ENCODE peak calls at places on chromosomes 1 and 21, in ten cellular contexts. One of them, this sample, is unnamed.

GRCh38 chr1:23664837-23665795 is 26.5 kb upstream of the RPL11 start:
- DNase-seq in neural crest cell: no peak
- DNase-seq in endothelial cell: peak
- DNase-seq in GM23338: peak
- DNase-seq in GM13977: peak
- DNase-seq in fibroblast of pulmonary artery: peak
- DNase-seq in activated B cell treated with CpG ODN at 0.5 μM for 24 hours: no peak
- DNase-seq in AG04450: no peak
- DNase-seq in progenitor cell of endocrine pancreas: no peak
- DNase-seq in HepG2: peak
- DNase-seq in this sample: peak

GRCh38 chr1:67635055-67635809 is 49.8 kb upstream of the GADD45A start:
- DNase-seq in neural crest cell: no peak
- DNase-seq in endothelial cell: no peak
- DNase-seq in GM23338: no peak
- DNase-seq in GM13977: no peak
- DNase-seq in fibroblast of pulmonary artery: no peak
- DNase-seq in activated B cell treated with CpG ODN at 0.5 μM for 24 hours: no peak
- DNase-seq in AG04450: no peak
- DNase-seq in progenitor cell of endocrine pancreas: no peak
- DNase-seq in HepG2: no peak
- DNase-seq in this sample: no peak

GRCh38 chr1:3469849-3470649 is 15.6 kb downstream of the ARHGEF16 start:
- DNase-seq in neural crest cell: no peak
- DNase-seq in endothelial cell: no peak
- DNase-seq in GM23338: no peak
- DNase-seq in GM13977: no peak
- DNase-seq in fibroblast of pulmonary artery: no peak
- DNase-seq in activated B cell treated with CpG ODN at 0.5 μM for 24 hours: no peak
- DNase-seq in AG04450: no peak
- DNase-seq in progenitor cell of endocrine pancreas: no peak
- DNase-seq in HepG2: no peak
- DNase-seq in this sample: no peak

GRCh38 chr1:33986389-33987095 is 122.7 kb downstream of the HMGB4 start:
- DNase-seq in neural crest cell: no peak
- DNase-seq in endothelial cell: no peak
- DNase-seq in GM23338: no peak
- DNase-seq in GM13977: no peak
- DNase-seq in fibroblast of pulmonary artery: peak
- DNase-seq in activated B cell treated with CpG ODN at 0.5 μM for 24 hours: no peak
- DNase-seq in AG04450: no peak
- DNase-seq in progenitor cell of endocrine pancreas: no peak
- DNase-seq in HepG2: no peak
- DNase-seq in this sample: no peak

GRCh38 chr1:67618285-67619018 is 66.5 kb upstream of the GADD45A start:
- DNase-seq in neural crest cell: no peak
- DNase-seq in endothelial cell: no peak
- DNase-seq in GM23338: no peak
- DNase-seq in GM13977: no peak
- DNase-seq in fibroblast of pulmonary artery: peak
- DNase-seq in activated B cell treated with CpG ODN at 0.5 μM for 24 hours: no peak
- DNase-seq in AG04450: peak
- DNase-seq in progenitor cell of endocrine pancreas: no peak
- DNase-seq in HepG2: no peak
- DNase-seq in this sample: no peak

GRCh38 chr1:108199231-108199657 is 899 bp downstream of the SLC25A24 start:
- DNase-seq in neural crest cell: no peak
- DNase-seq in endothelial cell: peak
- DNase-seq in GM23338: peak
- DNase-seq in GM13977: no peak
- DNase-seq in fibroblast of pulmonary artery: peak
- DNase-seq in activated B cell treated with CpG ODN at 0.5 μM for 24 hours: no peak
- DNase-seq in AG04450: no peak
- DNase-seq in progenitor cell of endocrine pancreas: no peak
- DNase-seq in HepG2: peak
- DNase-seq in this sample: no peak

GRCh38 chr1:101128211-101128727 is 102.7 kb upstream of the DPH5 start:
- DNase-seq in neural crest cell: no peak
- DNase-seq in endothelial cell: no peak
- DNase-seq in GM23338: peak
- DNase-seq in GM13977: peak
- DNase-seq in fibroblast of pulmonary artery: no peak
- DNase-seq in activated B cell treated with CpG ODN at 0.5 μM for 24 hours: no peak
- DNase-seq in AG04450: no peak
- DNase-seq in progenitor cell of endocrine pancreas: no peak
- DNase-seq in HepG2: peak
- DNase-seq in this sample: peak

GRCh38 chr1:174217787-174218574 is 58.7 kb downstream of the RABGAP1L start:
- DNase-seq in neural crest cell: no peak
- DNase-seq in endothelial cell: no peak
- DNase-seq in GM23338: peak
- DNase-seq in GM13977: no peak
- DNase-seq in fibroblast of pulmonary artery: peak
- DNase-seq in activated B cell treated with CpG ODN at 0.5 μM for 24 hours: no peak
- DNase-seq in AG04450: no peak
- DNase-seq in progenitor cell of endocrine pancreas: no peak
- DNase-seq in HepG2: peak
- DNase-seq in this sample: no peak

GRCh38 chr21:42384184-42384583 is 11.7 kb downstream of the TMPRSS3 start:
- DNase-seq in neural crest cell: no peak
- DNase-seq in endothelial cell: no peak
- DNase-seq in GM23338: no peak
- DNase-seq in GM13977: no peak
- DNase-seq in fibroblast of pulmonary artery: no peak
- DNase-seq in activated B cell treated with CpG ODN at 0.5 μM for 24 hours: no peak
- DNase-seq in AG04450: no peak
- DNase-seq in progenitor cell of endocrine pancreas: no peak
- DNase-seq in HepG2: no peak
- DNase-seq in this sample: no peak

GRCh38 chr1:83929184-83929583 is 69.7 kb downstream of the TTLL7 start:
- DNase-seq in neural crest cell: no peak
- DNase-seq in endothelial cell: no peak
- DNase-seq in GM23338: no peak
- DNase-seq in GM13977: no peak
- DNase-seq in fibroblast of pulmonary artery: peak
- DNase-seq in activated B cell treated with CpG ODN at 0.5 μM for 24 hours: no peak
- DNase-seq in AG04450: peak
- DNase-seq in progenitor cell of endocrine pancreas: no peak
- DNase-seq in HepG2: no peak
- DNase-seq in this sample: no peak

GRCh38 chr1:94532077-94532476 is 9.5 kb downstream of the F3 start:
- DNase-seq in neural crest cell: no peak
- DNase-seq in endothelial cell: no peak
- DNase-seq in GM23338: no peak
- DNase-seq in GM13977: no peak
- DNase-seq in fibroblast of pulmonary artery: no peak
- DNase-seq in activated B cell treated with CpG ODN at 0.5 μM for 24 hours: no peak
- DNase-seq in AG04450: no peak
- DNase-seq in progenitor cell of endocrine pancreas: no peak
- DNase-seq in HepG2: no peak
- DNase-seq in this sample: no peak
- TF ChIP-seq CTCF in neural crest cell: no peak
- TF ChIP-seq CTCF in endothelial cell: no peak
- TF ChIP-seq CTCF in GM23338: peak
- TF ChIP-seq CTCF in GM13977: no peak
- TF ChIP-seq CTCF in fibroblast of pulmonary artery: peak
- TF ChIP-seq CTCF in activated B cell treated with CpG ODN at 0.5 μM for 24 hours: no peak
- TF ChIP-seq CTCF in AG04450: no peak
- TF ChIP-seq CTCF in progenitor cell of endocrine pancreas: no peak
- TF ChIP-seq CTCF in HepG2: peak
- TF ChIP-seq CTCF in this sample: no peak

GRCh38 chr21:36727886-36728285 is 29.0 kb downstream of the SIM2 start:
- DNase-seq in neural crest cell: no peak
- DNase-seq in endothelial cell: no peak
- DNase-seq in GM23338: peak
- DNase-seq in GM13977: no peak
- DNase-seq in fibroblast of pulmonary artery: no peak
- DNase-seq in activated B cell treated with CpG ODN at 0.5 μM for 24 hours: no peak
- DNase-seq in AG04450: no peak
- DNase-seq in progenitor cell of endocrine pancreas: no peak
- DNase-seq in HepG2: no peak
- DNase-seq in this sample: no peak
- TF ChIP-seq CTCF in neural crest cell: no peak
- TF ChIP-seq CTCF in endothelial cell: no peak
- TF ChIP-seq CTCF in GM23338: peak
- TF ChIP-seq CTCF in GM13977: no peak
- TF ChIP-seq CTCF in fibroblast of pulmonary artery: no peak
- TF ChIP-seq CTCF in activated B cell treated with CpG ODN at 0.5 μM for 24 hours: no peak
- TF ChIP-seq CTCF in AG04450: no peak
- TF ChIP-seq CTCF in progenitor cell of endocrine pancreas: no peak
- TF ChIP-seq CTCF in HepG2: no peak
- TF ChIP-seq CTCF in this sample: no peak

DNA sequence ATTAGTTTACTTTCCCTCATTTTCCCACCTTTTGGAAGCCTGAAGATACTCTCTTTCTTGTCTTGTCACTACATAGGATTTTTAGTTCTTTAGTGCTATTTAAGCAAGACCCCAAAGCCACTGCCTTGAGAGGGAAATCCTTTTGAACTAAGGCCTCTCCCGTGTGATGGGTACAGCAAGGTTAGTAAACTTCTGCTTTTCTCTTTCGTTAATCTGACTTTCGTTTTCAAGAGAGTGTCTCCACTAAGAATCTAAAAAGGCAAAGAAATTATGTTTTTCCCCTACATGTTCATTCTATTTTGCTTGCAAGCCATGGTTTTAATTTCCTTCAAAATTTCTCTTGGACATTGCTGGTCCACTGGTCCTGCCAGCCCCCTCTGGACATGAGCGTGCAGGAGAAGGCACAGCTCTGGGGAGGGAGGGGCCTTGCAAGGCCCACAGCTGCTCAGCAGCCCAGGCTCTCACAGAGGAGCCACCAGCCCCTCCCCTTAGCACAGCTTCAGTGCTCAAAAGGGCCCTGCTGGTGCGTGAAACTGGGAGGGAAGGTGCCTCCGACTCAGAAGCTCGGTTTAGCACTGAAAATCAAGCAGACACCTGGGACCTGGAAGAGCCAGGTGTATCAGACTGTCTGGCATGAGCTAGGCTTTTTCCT is 210.9 kb upstream of the GALNT2 start:
- DNase-seq in neural crest cell: no peak
- DNase-seq in endothelial cell: no peak
- DNase-seq in GM23338: peak
- DNase-seq in GM13977: peak
- DNase-seq in fibroblast of pulmonary artery: no peak
- DNase-seq in activated B cell treated with CpG ODN at 0.5 μM for 24 hours: peak
- DNase-seq in AG04450: no peak
- DNase-seq in progenitor cell of endocrine pancreas: no peak
- DNase-seq in HepG2: no peak
- DNase-seq in this sample: peak
- TF ChIP-seq CTCF in neural crest cell: no peak
- TF ChIP-seq CTCF in endothelial cell: no peak
- TF ChIP-seq CTCF in GM23338: no peak
- TF ChIP-seq CTCF in GM13977: no peak
- TF ChIP-seq CTCF in fibroblast of pulmonary artery: no peak
- TF ChIP-seq CTCF in activated B cell treated with CpG ODN at 0.5 μM for 24 hours: no peak
- TF ChIP-seq CTCF in AG04450: no peak
- TF ChIP-seq CTCF in progenitor cell of endocrine pancreas: no peak
- TF ChIP-seq CTCF in HepG2: no peak
- TF ChIP-seq CTCF in this sample: no peak

GRCh38 chr1:235866913-235867850 is 476 bp upstream of the LYST start:
- DNase-seq in neural crest cell: peak
- DNase-seq in endothelial cell: peak
- DNase-seq in GM23338: peak
- DNase-seq in GM13977: peak
- DNase-seq in fibroblast of pulmonary artery: peak
- DNase-seq in activated B cell treated with CpG ODN at 0.5 μM for 24 hours: peak
- DNase-seq in AG04450: peak
- DNase-seq in progenitor cell of endocrine pancreas: peak
- DNase-seq in HepG2: peak
- DNase-seq in this sample: peak
- TF ChIP-seq CTCF in neural crest cell: no peak
- TF ChIP-seq CTCF in endothelial cell: no peak
- TF ChIP-seq CTCF in GM23338: no peak
- TF ChIP-seq CTCF in GM13977: no peak
- TF ChIP-seq CTCF in fibroblast of pulmonary artery: no peak
- TF ChIP-seq CTCF in activated B cell treated with CpG ODN at 0.5 μM for 24 hours: no peak
- TF ChIP-seq CTCF in AG04450: no peak
- TF ChIP-seq CTCF in progenitor cell of endocrine pancreas: no peak
- TF ChIP-seq CTCF in HepG2: no peak
- TF ChIP-seq CTCF in this sample: no peak

DNA sequence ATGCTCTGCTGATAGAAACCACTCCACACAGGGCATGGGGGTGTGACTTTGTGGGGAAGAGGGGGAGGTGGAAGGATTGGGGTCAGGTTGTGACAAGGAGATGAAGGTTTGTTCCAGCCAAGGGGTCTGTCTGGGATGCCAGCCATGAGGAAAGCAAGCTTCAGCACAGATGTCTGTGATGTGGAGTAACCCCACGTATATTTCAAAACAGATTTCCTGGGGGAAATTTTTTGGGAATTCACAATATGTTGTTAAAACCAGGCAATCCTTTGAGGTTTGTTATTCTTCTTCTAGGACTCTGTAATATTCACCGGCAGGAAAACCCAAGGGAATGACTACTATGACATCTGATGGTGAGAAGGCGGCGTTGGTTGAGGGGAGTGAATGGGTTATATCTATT is 255.0 kb upstream of the FGGY start:
- DNase-seq in neural crest cell: no peak
- DNase-seq in endothelial cell: no peak
- DNase-seq in GM23338: no peak
- DNase-seq in GM13977: no peak
- DNase-seq in fibroblast of pulmonary artery: peak
- DNase-seq in activated B cell treated with CpG ODN at 0.5 μM for 24 hours: no peak
- DNase-seq in AG04450: no peak
- DNase-seq in progenitor cell of endocrine pancreas: no peak
- DNase-seq in HepG2: no peak
- DNase-seq in this sample: no peak
- TF ChIP-seq CTCF in neural crest cell: no peak
- TF ChIP-seq CTCF in endothelial cell: no peak
- TF ChIP-seq CTCF in GM23338: no peak
- TF ChIP-seq CTCF in GM13977: no peak
- TF ChIP-seq CTCF in fibroblast of pulmonary artery: peak
- TF ChIP-seq CTCF in activated B cell treated with CpG ODN at 0.5 μM for 24 hours: no peak
- TF ChIP-seq CTCF in AG04450: peak
- TF ChIP-seq CTCF in progenitor cell of endocrine pancreas: no peak
- TF ChIP-seq CTCF in HepG2: no peak
- TF ChIP-seq CTCF in this sample: no peak

GRCh38 chr1:97805093-97805492 is 115.7 kb downstream of the DPYD start:
- DNase-seq in neural crest cell: no peak
- DNase-seq in endothelial cell: no peak
- DNase-seq in GM23338: no peak
- DNase-seq in GM13977: no peak
- DNase-seq in fibroblast of pulmonary artery: no peak
- DNase-seq in activated B cell treated with CpG ODN at 0.5 μM for 24 hours: no peak
- DNase-seq in AG04450: no peak
- DNase-seq in progenitor cell of endocrine pancreas: no peak
- DNase-seq in HepG2: no peak
- DNase-seq in this sample: no peak

GRCh38 chr1:97806336-97806735 is 114.5 kb downstream of the DPYD start:
- DNase-seq in neural crest cell: no peak
- DNase-seq in endothelial cell: no peak
- DNase-seq in GM23338: no peak
- DNase-seq in GM13977: no peak
- DNase-seq in fibroblast of pulmonary artery: no peak
- DNase-seq in activated B cell treated with CpG ODN at 0.5 μM for 24 hours: no peak
- DNase-seq in AG04450: no peak
- DNase-seq in progenitor cell of endocrine pancreas: no peak
- DNase-seq in HepG2: no peak
- DNase-seq in this sample: no peak

DNA sequence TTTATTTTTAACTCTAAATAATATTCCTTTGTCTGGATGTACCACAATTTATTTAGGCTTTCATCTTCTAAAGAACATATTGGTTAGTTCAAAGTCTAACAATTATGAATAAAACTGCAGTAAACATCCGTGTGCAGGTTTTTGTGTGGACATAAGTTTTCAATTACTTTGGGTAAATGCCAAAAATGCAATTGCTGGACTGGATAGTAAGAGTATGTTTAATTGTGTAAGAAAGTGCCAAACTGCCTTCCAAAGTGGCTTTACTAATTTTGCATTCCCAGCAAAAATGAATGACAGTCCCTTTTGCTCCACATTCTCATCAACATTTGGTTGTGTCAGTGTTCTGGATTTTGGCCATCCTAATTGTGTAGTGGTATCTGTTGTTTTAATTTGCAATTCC is 113.8 kb downstream of the DPYD start:
- DNase-seq in neural crest cell: no peak
- DNase-seq in endothelial cell: no peak
- DNase-seq in GM23338: no peak
- DNase-seq in GM13977: no peak
- DNase-seq in fibroblast of pulmonary artery: no peak
- DNase-seq in activated B cell treated with CpG ODN at 0.5 μM for 24 hours: no peak
- DNase-seq in AG04450: no peak
- DNase-seq in progenitor cell of endocrine pancreas: no peak
- DNase-seq in HepG2: no peak
- DNase-seq in this sample: no peak
- TF ChIP-seq CTCF in neural crest cell: no peak
- TF ChIP-seq CTCF in endothelial cell: no peak
- TF ChIP-seq CTCF in GM23338: no peak
- TF ChIP-seq CTCF in GM13977: no peak
- TF ChIP-seq CTCF in fibroblast of pulmonary artery: no peak
- TF ChIP-seq CTCF in activated B cell treated with CpG ODN at 0.5 μM for 24 hours: no peak
- TF ChIP-seq CTCF in AG04450: no peak
- TF ChIP-seq CTCF in progenitor cell of endocrine pancreas: no peak
- TF ChIP-seq CTCF in HepG2: no peak
- TF ChIP-seq CTCF in this sample: no peak

This sample was measured in GM10248.